ENCODE peak calls at places on chromosomes 12 and 14, in six cellular contexts. N is Peyer's patch, J is esophagus muscularis mucosa, L is tibial nerve, T is lower leg skin, Z is adrenal gland. W is an unnamed sample.

GRCh38 chr12:53056296-53056695 is 6.4 kb downstream of the TNS2 start:
- DNase-seq in N (no peak), J (no peak), L (no peak), T (peak; percentile 79), Z (no peak), W (peak; percentile 50)

GRCh38 chr12:45435945-45436710 is 220.2 kb downstream of the ANO6 start:
- DNase-seq in N (no peak), J (no peak), L (no peak), T (no peak), Z (no peak), W (no peak)

GRCh38 chr12:56565510-56566101 is 44.0 kb downstream of the RBMS2 start:
- DNase-seq in N (peak; percentile 43), J (no peak), L (peak; percentile 56), T (peak; percentile 91), Z (peak; percentile 58), W (peak; percentile 80)

GRCh38 chr12:111410229-111411186 is 4.8 kb downstream of the SH2B3 start:
- DNase-seq in N (no peak), J (no peak), L (no peak), T (no peak), Z (no peak), W (no peak)

GRCh38 chr14:93006484-93007128 is 83.7 kb downstream of the CHGA start:
- DNase-seq in N (no peak), J (no peak), L (no peak), T (no peak), Z (peak; percentile 32), W (no peak)

GRCh38 chr12:65098364-65098763 is 22.7 kb downstream of the WIF1 start:
- DNase-seq in N (no peak), J (no peak), L (no peak), T (no peak), Z (no peak), W (no peak)

GRCh38 chr14:96254696-96255095 is 1.3 kb upstream of the BDKRB1 start:
- DNase-seq in N (no peak), J (no peak), L (no peak), T (no peak), Z (no peak), W (no peak)

GRCh38 chr14:73591690-73592448 is at the start of gene ACOT4:
- DNase-seq in N (peak; percentile 24), J (no peak), L (no peak), T (peak; percentile 84), Z (peak; percentile 26), W (no peak)

GRCh38 chr12:24020391-24021163 is 71.1 kb upstream of the SOX5 start:
- DNase-seq in N (no peak), J (no peak), L (no peak), T (no peak), Z (no peak), W (no peak)

GRCh38 chr12:109963743-109964429 is 32.3 kb downstream of the GIT2 start:
- DNase-seq in N (no peak), J (no peak), L (no peak), T (no peak), Z (peak; percentile 73), W (no peak)

GRCh38 chr14:25431211-25432076 is 381.5 kb upstream of the STXBP6 start:
- DNase-seq in N (no peak), J (no peak), L (peak; percentile 9), T (no peak), Z (peak; percentile 74), W (no peak)

GRCh38 chr12:124046206-124046740 is 73.3 kb downstream of the ZNF664 start:
- DNase-seq in N (no peak), J (no peak), L (no peak), T (no peak), Z (peak; percentile 56), W (no peak)

GRCh38 chr12:69844836-69845235 is 19.8 kb downstream of the MYRFL start:
- DNase-seq in N (no peak), J (no peak), L (no peak), T (no peak), Z (no peak), W (no peak)

GRCh38 chr12:40054554-40055226 is 51.2 kb downstream of the SLC2A13 start:
- DNase-seq in N (no peak), J (no peak), L (peak; percentile 12), T (no peak), Z (peak; percentile 70), W (no peak)

GRCh38 chr12:106345739-106346138 is 11.8 kb upstream of the POLR3B start:
- DNase-seq in N (no peak), J (no peak), L (peak; percentile 14), T (no peak), Z (peak; percentile 73), W (no peak)

GRCh38 chr12:45336331-45336730 is 120.4 kb downstream of the ANO6 start:
- DNase-seq in N (no peak), J (no peak), L (no peak), T (no peak), Z (no peak), W (no peak)

GRCh38 chr12:3557136-3557697 is 66.2 kb downstream of the PRMT8 start:
- DNase-seq in N (no peak), J (no peak), L (no peak), T (peak; percentile 76), Z (no peak), W (peak; percentile 73)

GRCh38 chr12:97748298-97748697 is 285.7 kb downstream of the RMST start:
- DNase-seq in N (no peak), J (no peak), L (no peak), T (no peak), Z (no peak), W (no peak)

GRCh38 chr12:115203661-115204060 is 519.7 kb upstream of the TBX3 start:
- DNase-seq in N (no peak), J (no peak), L (no peak), T (no peak), Z (no peak), W (no peak)

GRCh38 chr12:124385219-124385969 is 90.5 kb downstream of the RFLNA start:
- DNase-seq in N (no peak), J (no peak), L (no peak), T (no peak), Z (no peak), W (no peak)

GRCh38 chr14:96038558-96038919 is 623 bp upstream of the C14orf132 start:
- DNase-seq in N (no peak), J (no peak), L (no peak), T (no peak), Z (no peak), W (no peak)

GRCh38 chr14:37195327-37195726 is 2.4 kb upstream of the MIPOL1 start:
- DNase-seq in N (no peak), J (no peak), L (no peak), T (no peak), Z (no peak), W (no peak)

GRCh38 chr12:1517007-1517406 is 77.4 kb downstream of the FBXL14 start:
- DNase-seq in N (no peak), J (no peak), L (no peak), T (no peak), Z (no peak), W (no peak)

GRCh38 chr14:93549578-93549977 is 118.8 kb downstream of the UNC79 start:
- DNase-seq in N (no peak), J (no peak), L (no peak), T (no peak), Z (no peak), W (no peak)

DNA sequence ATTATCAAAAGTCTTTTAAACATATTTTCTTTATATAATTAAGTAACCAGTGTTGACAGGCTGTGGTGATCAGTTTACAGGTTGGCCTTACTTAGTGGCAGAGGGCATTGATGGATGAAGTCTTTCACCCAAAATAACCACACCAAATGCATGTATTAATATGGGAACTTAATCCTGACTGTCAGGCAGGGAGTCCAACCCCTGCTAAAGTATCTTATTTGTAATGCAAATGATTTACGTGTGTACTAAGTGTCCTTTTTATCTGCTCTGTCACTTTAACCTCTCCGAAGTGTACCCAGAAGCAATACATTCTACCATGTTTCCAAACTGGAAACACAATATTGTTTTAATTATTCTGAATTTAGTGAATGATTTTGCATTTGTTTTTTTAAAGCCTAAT is 1.4 kb downstream of the MYBPC1 start:
- DNase-seq in N (no peak), J (no peak), L (no peak), T (no peak), Z (no peak), W (no peak)
- TF ChIP-seq POLR2A in N (no peak), J (no peak), L (no peak), T (no peak), Z (no peak), W (no peak)

GRCh38 chr14:77470192-77470870 is 12.4 kb downstream of the AHSA1 start:
- DNase-seq in N (no peak), J (no peak), L (no peak), T (no peak), Z (no peak), W (no peak)

GRCh38 chr14:77469041-77469440 is 11.1 kb downstream of the AHSA1 start:
- DNase-seq in N (no peak), J (no peak), L (no peak), T (no peak), Z (no peak), W (no peak)

GRCh38 chr14:77467801-77468200 is 9.9 kb downstream of the AHSA1 start:
- DNase-seq in N (no peak), J (no peak), L (no peak), T (peak; percentile 32), Z (peak; percentile 66), W (no peak)

GRCh38 chr14:77474763-77475162 is 16.9 kb downstream of the AHSA1 start:
- DNase-seq in N (no peak), J (no peak), L (no peak), T (no peak), Z (no peak), W (no peak)

GRCh38 chr14:77469539-77469938 is 11.6 kb downstream of the AHSA1 start:
- DNase-seq in N (no peak), J (no peak), L (no peak), T (peak; percentile 18), Z (no peak), W (no peak)
- TF ChIP-seq POLR2A in N (no peak), J (no peak), L (no peak), T (no peak), Z (no peak), W (no peak)

DNA sequence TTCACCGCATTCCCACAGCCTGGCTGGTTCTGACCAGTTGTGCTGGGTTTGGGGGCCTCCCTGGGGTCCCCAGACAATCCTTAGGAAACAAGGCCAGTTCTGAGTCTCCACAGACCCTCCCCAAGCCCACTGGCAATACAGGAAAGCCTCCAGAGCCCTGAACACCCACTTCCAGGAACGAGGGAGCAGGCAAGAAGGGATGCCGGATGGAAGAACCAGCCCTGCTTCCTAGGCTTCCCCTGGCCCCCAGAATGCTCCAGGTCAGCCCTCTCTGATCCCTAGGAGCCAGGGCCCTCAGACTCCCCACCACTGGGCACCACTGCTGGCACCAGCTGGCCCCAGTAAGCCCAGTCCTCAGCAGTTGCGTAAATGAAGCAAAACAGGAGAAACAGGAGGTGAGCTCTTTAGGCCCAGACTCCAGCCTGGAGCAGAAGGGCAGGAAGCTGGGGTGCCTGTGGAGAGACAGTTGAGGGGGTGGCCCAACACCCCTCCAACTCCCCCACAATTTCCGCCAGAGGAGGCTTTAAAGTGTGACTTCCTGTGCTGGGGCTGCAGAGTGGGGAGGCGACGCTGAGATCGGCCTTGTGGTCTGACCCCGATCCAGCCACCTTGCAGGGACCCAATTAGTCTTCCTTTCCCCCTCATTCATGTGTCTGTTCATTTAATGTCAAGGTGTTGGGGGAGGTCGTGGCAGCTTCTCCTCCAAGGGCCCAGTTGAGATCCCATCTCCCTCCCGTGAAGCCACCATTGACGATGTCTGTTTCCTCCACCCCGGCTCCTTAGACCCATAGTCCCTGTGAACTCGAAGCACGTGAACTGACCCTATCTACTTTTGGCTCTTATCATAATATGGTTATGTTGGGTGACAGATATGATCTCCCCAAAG is 4.8 kb downstream of the TNFRSF1A start:
- DNase-seq in N (peak; percentile 56), J (no peak), L (no peak), T (no peak), Z (no peak), W (no peak)
- TF ChIP-seq POLR2A in N (no peak), J (no peak), L (no peak), T (no peak), Z (no peak), W (no peak)

GRCh38 chr14:101823511-101824120 is 62.1 kb downstream of the PPP2R5C start:
- DNase-seq in N (peak; percentile 54), J (no peak), L (no peak), T (no peak), Z (peak; percentile 41), W (no peak)
- TF ChIP-seq POLR2A in N (peak; percentile 53), J (no peak), L (no peak), T (no peak), Z (no peak), W (no peak)